ENCODE peak calls at places on chromosome 1, in seven cellular contexts. One of them, this sample, is unnamed.

GRCh38 chr1:15945832-15946448 is 30.0 kb downstream of the ZBTB17 start:
- DNase-seq in Ammon's horn: no peak
- DNase-seq in mesothelial cell of epicardium: no peak
- DNase-seq in T-helper 22 cell: no peak
- DNase-seq in trophoblast cell: no peak
- DNase-seq in fibroblast of mammary gland: no peak
- DNase-seq in EL: no peak
- DNase-seq in this sample: no peak

GRCh38 chr1:232432313-232432712 is 197.6 kb downstream of the SIPA1L2 start:
- DNase-seq in trophoblast cell: no peak
- DNase-seq in Ammon's horn: peak
- DNase-seq in fibroblast of mammary gland: no peak
- DNase-seq in T-helper 22 cell: no peak
- DNase-seq in EL: no peak
- DNase-seq in mesothelial cell of epicardium: peak
- DNase-seq in this sample: no peak

GRCh38 chr1:103514920-103515503 is 10.5 kb upstream of the RNPC3 start:
- DNase-seq in EL: peak
- DNase-seq in trophoblast cell: peak
- DNase-seq in mesothelial cell of epicardium: no peak
- DNase-seq in T-helper 22 cell: no peak
- DNase-seq in fibroblast of mammary gland: peak
- DNase-seq in Ammon's horn: peak
- DNase-seq in this sample: peak

GRCh38 chr1:57218487-57219079 is 205.3 kb downstream of the DAB1 start:
- DNase-seq in mesothelial cell of epicardium: no peak
- DNase-seq in T-helper 22 cell: no peak
- DNase-seq in fibroblast of mammary gland: no peak
- DNase-seq in Ammon's horn: no peak
- DNase-seq in EL: no peak
- DNase-seq in trophoblast cell: no peak
- DNase-seq in this sample: no peak

GRCh38 chr1:97392701-97393100 is 528.1 kb downstream of the DPYD start:
- DNase-seq in EL: no peak
- DNase-seq in T-helper 22 cell: no peak
- DNase-seq in mesothelial cell of epicardium: no peak
- DNase-seq in trophoblast cell: no peak
- DNase-seq in Ammon's horn: no peak
- DNase-seq in fibroblast of mammary gland: no peak
- DNase-seq in this sample: no peak

GRCh38 chr1:201305815-201306214 is 22.5 kb downstream of the PKP1 start:
- DNase-seq in mesothelial cell of epicardium: no peak
- DNase-seq in Ammon's horn: no peak
- DNase-seq in EL: no peak
- DNase-seq in fibroblast of mammary gland: no peak
- DNase-seq in T-helper 22 cell: no peak
- DNase-seq in trophoblast cell: no peak
- DNase-seq in this sample: no peak

GRCh38 chr1:193190096-193190744 is 3.8 kb upstream of the B3GALT2 start:
- DNase-seq in mesothelial cell of epicardium: no peak
- DNase-seq in fibroblast of mammary gland: peak
- DNase-seq in trophoblast cell: no peak
- DNase-seq in Ammon's horn: peak
- DNase-seq in EL: peak
- DNase-seq in T-helper 22 cell: no peak
- DNase-seq in this sample: no peak

GRCh38 chr1:65164633-65165032 is 16.6 kb downstream of the AK4 start:
- DNase-seq in Ammon's horn: no peak
- DNase-seq in fibroblast of mammary gland: peak
- DNase-seq in mesothelial cell of epicardium: no peak
- DNase-seq in trophoblast cell: no peak
- DNase-seq in T-helper 22 cell: no peak
- DNase-seq in EL: no peak
- DNase-seq in this sample: no peak

GRCh38 chr1:6329392-6329791 is 64.2 kb downstream of the ACOT7 start:
- DNase-seq in trophoblast cell: no peak
- DNase-seq in mesothelial cell of epicardium: no peak
- DNase-seq in T-helper 22 cell: no peak
- DNase-seq in Ammon's horn: no peak
- DNase-seq in EL: no peak
- DNase-seq in fibroblast of mammary gland: peak
- DNase-seq in this sample: no peak

GRCh38 chr1:91742848-91743292 is 143.1 kb downstream of the TGFBR3 start:
- DNase-seq in fibroblast of mammary gland: peak
- DNase-seq in trophoblast cell: no peak
- DNase-seq in T-helper 22 cell: no peak
- DNase-seq in mesothelial cell of epicardium: no peak
- DNase-seq in Ammon's horn: no peak
- DNase-seq in EL: peak
- DNase-seq in this sample: no peak